ENCODE peak calls at places on chromosomes 6 and 20, in ten cellular contexts. One of them, this sample, is unnamed.

GRCh38 chr20:50588034-50588736 is 78.0 kb downstream of the PTPN1 start:
- DNase-seq in T-helper 17 cell: peak; percentile 64
- DNase-seq in NCI-H446: peak; percentile 57
- DNase-seq in heart right ventricle: peak; percentile 80
- DNase-seq in anterior cingulate cortex: peak; percentile 24
- DNase-seq in NCI-H2029: peak; percentile 75
- DNase-seq in HFFc6: peak; percentile 63
- DNase-seq in cardiac muscle cell: peak; percentile 70
- DNase-seq in activated T-helper 9 cell treated with anti-CD3 and anti-CD28 coated beads, Interleukin-2, amount 50 U/mL, for 16 hours: peak; percentile 65
- DNase-seq in T1000: peak; percentile 63
- DNase-seq in this sample: peak; percentile 54

GRCh38 chr6:138246650-138247440 is 28.6 kb upstream of the PBOV1 start:
- DNase-seq in T-helper 17 cell: no peak
- DNase-seq in NCI-H446: no peak
- DNase-seq in heart right ventricle: no peak
- DNase-seq in anterior cingulate cortex: no peak
- DNase-seq in NCI-H2029: no peak
- DNase-seq in HFFc6: no peak
- DNase-seq in cardiac muscle cell: no peak
- DNase-seq in activated T-helper 9 cell treated with anti-CD3 and anti-CD28 coated beads, Interleukin-2, amount 50 U/mL, for 16 hours: no peak
- DNase-seq in T1000: no peak
- DNase-seq in this sample: no peak

GRCh38 chr6:38311201-38311600 is 328.5 kb downstream of the BTBD9 start:
- DNase-seq in T-helper 17 cell: no peak
- DNase-seq in NCI-H446: no peak
- DNase-seq in heart right ventricle: no peak
- DNase-seq in anterior cingulate cortex: no peak
- DNase-seq in NCI-H2029: no peak
- DNase-seq in HFFc6: no peak
- DNase-seq in cardiac muscle cell: no peak
- DNase-seq in activated T-helper 9 cell treated with anti-CD3 and anti-CD28 coated beads, Interleukin-2, amount 50 U/mL, for 16 hours: no peak
- DNase-seq in T1000: no peak
- DNase-seq in this sample: no peak

GRCh38 chr6:42090819-42091717 is 40.7 kb downstream of the TAF8 start:
- DNase-seq in T-helper 17 cell: no peak
- DNase-seq in NCI-H446: no peak
- DNase-seq in heart right ventricle: no peak
- DNase-seq in anterior cingulate cortex: no peak
- DNase-seq in NCI-H2029: no peak
- DNase-seq in HFFc6: no peak
- DNase-seq in cardiac muscle cell: no peak
- DNase-seq in activated T-helper 9 cell treated with anti-CD3 and anti-CD28 coated beads, Interleukin-2, amount 50 U/mL, for 16 hours: no peak
- DNase-seq in T1000: no peak
- DNase-seq in this sample: no peak

GRCh38 chr20:37821691-37822655 is 81.0 kb upstream of the VSTM2L start:
- DNase-seq in T-helper 17 cell: no peak
- DNase-seq in NCI-H446: no peak
- DNase-seq in heart right ventricle: no peak
- DNase-seq in anterior cingulate cortex: no peak
- DNase-seq in NCI-H2029: no peak
- DNase-seq in HFFc6: peak; percentile 89
- DNase-seq in cardiac muscle cell: no peak
- DNase-seq in activated T-helper 9 cell treated with anti-CD3 and anti-CD28 coated beads, Interleukin-2, amount 50 U/mL, for 16 hours: no peak
- DNase-seq in T1000: no peak
- DNase-seq in this sample: no peak

GRCh38 chr6:35794536-35795452 is 2.3 kb downstream of the CLPS start:
- DNase-seq in T-helper 17 cell: no peak
- DNase-seq in NCI-H446: no peak
- DNase-seq in heart right ventricle: no peak
- DNase-seq in anterior cingulate cortex: no peak
- DNase-seq in NCI-H2029: no peak
- DNase-seq in HFFc6: no peak
- DNase-seq in cardiac muscle cell: no peak
- DNase-seq in activated T-helper 9 cell treated with anti-CD3 and anti-CD28 coated beads, Interleukin-2, amount 50 U/mL, for 16 hours: no peak
- DNase-seq in T1000: no peak
- DNase-seq in this sample: no peak

GRCh38 chr6:53544050-53544499 is 826 bp downstream of the GCLC start:
- DNase-seq in T-helper 17 cell: no peak
- DNase-seq in NCI-H446: no peak
- DNase-seq in heart right ventricle: no peak
- DNase-seq in anterior cingulate cortex: no peak
- DNase-seq in NCI-H2029: no peak
- DNase-seq in HFFc6: no peak
- DNase-seq in cardiac muscle cell: no peak
- DNase-seq in activated T-helper 9 cell treated with anti-CD3 and anti-CD28 coated beads, Interleukin-2, amount 50 U/mL, for 16 hours: no peak
- DNase-seq in T1000: no peak
- DNase-seq in this sample: no peak

GRCh38 chr6:31769684-31770371 is 7.3 kb downstream of the VWA7 start:
- DNase-seq in T-helper 17 cell: peak; percentile 64
- DNase-seq in NCI-H446: peak; percentile 29
- DNase-seq in heart right ventricle: peak; percentile 76
- DNase-seq in anterior cingulate cortex: no peak
- DNase-seq in NCI-H2029: peak; percentile 64
- DNase-seq in HFFc6: peak; percentile 45
- DNase-seq in cardiac muscle cell: peak; percentile 45
- DNase-seq in activated T-helper 9 cell treated with anti-CD3 and anti-CD28 coated beads, Interleukin-2, amount 50 U/mL, for 16 hours: peak; percentile 69
- DNase-seq in T1000: peak; percentile 74
- DNase-seq in this sample: peak; percentile 67

GRCh38 chr20:30593572-30593971 is 663.9 kb upstream of the DEFB115 start:
- DNase-seq in T-helper 17 cell: no peak
- DNase-seq in NCI-H446: no peak
- DNase-seq in heart right ventricle: no peak
- DNase-seq in anterior cingulate cortex: no peak
- DNase-seq in NCI-H2029: no peak
- DNase-seq in HFFc6: no peak
- DNase-seq in cardiac muscle cell: no peak
- DNase-seq in activated T-helper 9 cell treated with anti-CD3 and anti-CD28 coated beads, Interleukin-2, amount 50 U/mL, for 16 hours: no peak
- DNase-seq in T1000: no peak
- DNase-seq in this sample: no peak

GRCh38 chr6:90062667-90063066 is 168.4 kb downstream of the GJA10 start:
- DNase-seq in T-helper 17 cell: no peak
- DNase-seq in NCI-H446: no peak
- DNase-seq in heart right ventricle: no peak
- DNase-seq in anterior cingulate cortex: no peak
- DNase-seq in NCI-H2029: no peak
- DNase-seq in HFFc6: no peak
- DNase-seq in cardiac muscle cell: no peak
- DNase-seq in activated T-helper 9 cell treated with anti-CD3 and anti-CD28 coated beads, Interleukin-2, amount 50 U/mL, for 16 hours: no peak
- DNase-seq in T1000: no peak
- DNase-seq in this sample: no peak

GRCh38 chr20:41046716-41047115 is 18.1 kb downstream of the TOP1 start:
- DNase-seq in T-helper 17 cell: no peak
- DNase-seq in NCI-H446: no peak
- DNase-seq in heart right ventricle: no peak
- DNase-seq in anterior cingulate cortex: no peak
- DNase-seq in NCI-H2029: no peak
- DNase-seq in HFFc6: no peak
- DNase-seq in cardiac muscle cell: no peak
- DNase-seq in activated T-helper 9 cell treated with anti-CD3 and anti-CD28 coated beads, Interleukin-2, amount 50 U/mL, for 16 hours: no peak
- DNase-seq in T1000: no peak
- DNase-seq in this sample: no peak

GRCh38 chr20:34891166-34892062 is 15.0 kb downstream of the ACSS2 start:
- DNase-seq in T-helper 17 cell: no peak
- DNase-seq in NCI-H446: no peak
- DNase-seq in heart right ventricle: no peak
- DNase-seq in anterior cingulate cortex: no peak
- DNase-seq in NCI-H2029: no peak
- DNase-seq in HFFc6: peak; percentile 71
- DNase-seq in cardiac muscle cell: no peak
- DNase-seq in activated T-helper 9 cell treated with anti-CD3 and anti-CD28 coated beads, Interleukin-2, amount 50 U/mL, for 16 hours: no peak
- DNase-seq in T1000: no peak
- DNase-seq in this sample: no peak

GRCh38 chr6:9208956-9209355 is 773.6 kb upstream of the SLC35B3 start:
- DNase-seq in T-helper 17 cell: no peak
- DNase-seq in NCI-H446: no peak
- DNase-seq in heart right ventricle: no peak
- DNase-seq in anterior cingulate cortex: no peak
- DNase-seq in NCI-H2029: no peak
- DNase-seq in HFFc6: no peak
- DNase-seq in cardiac muscle cell: no peak
- DNase-seq in activated T-helper 9 cell treated with anti-CD3 and anti-CD28 coated beads, Interleukin-2, amount 50 U/mL, for 16 hours: no peak
- DNase-seq in T1000: no peak
- DNase-seq in this sample: no peak

GRCh38 chr6:40999498-41000070 is 39.4 kb downstream of the UNC5CL start:
- DNase-seq in T-helper 17 cell: no peak
- DNase-seq in NCI-H446: peak; percentile 11
- DNase-seq in heart right ventricle: peak; percentile 43
- DNase-seq in anterior cingulate cortex: no peak
- DNase-seq in NCI-H2029: no peak
- DNase-seq in HFFc6: peak; percentile 13
- DNase-seq in cardiac muscle cell: peak; percentile 74
- DNase-seq in activated T-helper 9 cell treated with anti-CD3 and anti-CD28 coated beads, Interleukin-2, amount 50 U/mL, for 16 hours: no peak
- DNase-seq in T1000: no peak
- DNase-seq in this sample: no peak

GRCh38 chr6:17511084-17511483 is 89.0 kb upstream of the FAM8A1 start:
- DNase-seq in T-helper 17 cell: no peak
- DNase-seq in NCI-H446: no peak
- DNase-seq in heart right ventricle: no peak
- DNase-seq in anterior cingulate cortex: no peak
- DNase-seq in NCI-H2029: no peak
- DNase-seq in HFFc6: no peak
- DNase-seq in cardiac muscle cell: no peak
- DNase-seq in activated T-helper 9 cell treated with anti-CD3 and anti-CD28 coated beads, Interleukin-2, amount 50 U/mL, for 16 hours: no peak
- DNase-seq in T1000: no peak
- DNase-seq in this sample: no peak

GRCh38 chr6:168452685-168453377 is 11.8 kb downstream of the SMOC2 start:
- DNase-seq in T-helper 17 cell: no peak
- DNase-seq in NCI-H446: no peak
- DNase-seq in heart right ventricle: peak; percentile 46
- DNase-seq in anterior cingulate cortex: no peak
- DNase-seq in NCI-H2029: no peak
- DNase-seq in HFFc6: no peak
- DNase-seq in cardiac muscle cell: no peak
- DNase-seq in activated T-helper 9 cell treated with anti-CD3 and anti-CD28 coated beads, Interleukin-2, amount 50 U/mL, for 16 hours: no peak
- DNase-seq in T1000: no peak
- DNase-seq in this sample: no peak

GRCh38 chr6:117050301-117050700 is 173.3 kb downstream of the RFX6 start:
- DNase-seq in T-helper 17 cell: no peak
- DNase-seq in NCI-H446: peak; percentile 74
- DNase-seq in heart right ventricle: no peak
- DNase-seq in anterior cingulate cortex: no peak
- DNase-seq in NCI-H2029: no peak
- DNase-seq in HFFc6: no peak
- DNase-seq in cardiac muscle cell: no peak
- DNase-seq in activated T-helper 9 cell treated with anti-CD3 and anti-CD28 coated beads, Interleukin-2, amount 50 U/mL, for 16 hours: no peak
- DNase-seq in T1000: no peak
- DNase-seq in this sample: no peak

GRCh38 chr6:167825759-167826229 is 917 bp upstream of the AFDN start:
- DNase-seq in T-helper 17 cell: peak; percentile 32
- DNase-seq in NCI-H446: no peak
- DNase-seq in heart right ventricle: peak; percentile 44
- DNase-seq in anterior cingulate cortex: no peak
- DNase-seq in NCI-H2029: peak; percentile 58
- DNase-seq in HFFc6: no peak
- DNase-seq in cardiac muscle cell: peak; percentile 84
- DNase-seq in activated T-helper 9 cell treated with anti-CD3 and anti-CD28 coated beads, Interleukin-2, amount 50 U/mL, for 16 hours: peak; percentile 27
- DNase-seq in T1000: no peak
- DNase-seq in this sample: no peak

GRCh38 chr20:34817801-34818200 is 7.7 kb downstream of the NCOA6 start:
- DNase-seq in T-helper 17 cell: no peak
- DNase-seq in NCI-H446: no peak
- DNase-seq in heart right ventricle: no peak
- DNase-seq in anterior cingulate cortex: no peak
- DNase-seq in NCI-H2029: no peak
- DNase-seq in HFFc6: no peak
- DNase-seq in cardiac muscle cell: no peak
- DNase-seq in activated T-helper 9 cell treated with anti-CD3 and anti-CD28 coated beads, Interleukin-2, amount 50 U/mL, for 16 hours: no peak
- DNase-seq in T1000: no peak
- DNase-seq in this sample: no peak

GRCh38 chr6:152399409-152399808 is 237.8 kb downstream of the SYNE1 start:
- DNase-seq in T-helper 17 cell: no peak
- DNase-seq in NCI-H446: no peak
- DNase-seq in heart right ventricle: no peak
- DNase-seq in anterior cingulate cortex: no peak
- DNase-seq in NCI-H2029: no peak
- DNase-seq in HFFc6: no peak
- DNase-seq in cardiac muscle cell: peak; percentile 55
- DNase-seq in activated T-helper 9 cell treated with anti-CD3 and anti-CD28 coated beads, Interleukin-2, amount 50 U/mL, for 16 hours: no peak
- DNase-seq in T1000: no peak
- DNase-seq in this sample: no peak

GRCh38 chr6:73665686-73666319 is 12.0 kb upstream of the SLC17A5 start:
- DNase-seq in T-helper 17 cell: no peak
- DNase-seq in NCI-H446: no peak
- DNase-seq in heart right ventricle: no peak
- DNase-seq in anterior cingulate cortex: no peak
- DNase-seq in NCI-H2029: no peak
- DNase-seq in HFFc6: no peak
- DNase-seq in cardiac muscle cell: no peak
- DNase-seq in activated T-helper 9 cell treated with anti-CD3 and anti-CD28 coated beads, Interleukin-2, amount 50 U/mL, for 16 hours: no peak
- DNase-seq in T1000: no peak
- DNase-seq in this sample: no peak

GRCh38 chr6:37994238-37994637 is 174.7 kb downstream of the ZFAND3 start:
- DNase-seq in T-helper 17 cell: no peak
- DNase-seq in NCI-H446: no peak
- DNase-seq in heart right ventricle: no peak
- DNase-seq in anterior cingulate cortex: no peak
- DNase-seq in NCI-H2029: peak; percentile 29
- DNase-seq in HFFc6: peak; percentile 22
- DNase-seq in cardiac muscle cell: peak; percentile 3
- DNase-seq in activated T-helper 9 cell treated with anti-CD3 and anti-CD28 coated beads, Interleukin-2, amount 50 U/mL, for 16 hours: no peak
- DNase-seq in T1000: no peak
- DNase-seq in this sample: no peak

GRCh38 chr6:29520232-29520631 is 32.5 kb upstream of the MAS1L start:
- DNase-seq in T-helper 17 cell: no peak
- DNase-seq in NCI-H446: no peak
- DNase-seq in heart right ventricle: no peak
- DNase-seq in anterior cingulate cortex: no peak
- DNase-seq in NCI-H2029: no peak
- DNase-seq in HFFc6: no peak
- DNase-seq in cardiac muscle cell: no peak
- DNase-seq in activated T-helper 9 cell treated with anti-CD3 and anti-CD28 coated beads, Interleukin-2, amount 50 U/mL, for 16 hours: no peak
- DNase-seq in T1000: no peak
- DNase-seq in this sample: no peak

GRCh38 chr20:35988910-35989463 is 20.6 kb downstream of the CNBD2 start:
- DNase-seq in T-helper 17 cell: no peak
- DNase-seq in NCI-H446: no peak
- DNase-seq in heart right ventricle: no peak
- DNase-seq in anterior cingulate cortex: no peak
- DNase-seq in NCI-H2029: no peak
- DNase-seq in HFFc6: no peak
- DNase-seq in cardiac muscle cell: no peak
- DNase-seq in activated T-helper 9 cell treated with anti-CD3 and anti-CD28 coated beads, Interleukin-2, amount 50 U/mL, for 16 hours: no peak
- DNase-seq in T1000: no peak
- DNase-seq in this sample: no peak

GRCh38 chr6:129844118-129844891 is 16.8 kb downstream of the TMEM244 start:
- DNase-seq in T-helper 17 cell: no peak
- DNase-seq in NCI-H446: no peak
- DNase-seq in heart right ventricle: no peak
- DNase-seq in anterior cingulate cortex: no peak
- DNase-seq in NCI-H2029: no peak
- DNase-seq in HFFc6: peak; percentile 87
- DNase-seq in cardiac muscle cell: no peak
- DNase-seq in activated T-helper 9 cell treated with anti-CD3 and anti-CD28 coated beads, Interleukin-2, amount 50 U/mL, for 16 hours: no peak
- DNase-seq in T1000: no peak
- DNase-seq in this sample: no peak

GRCh38 chr6:131755597-131755996 is 44.8 kb upstream of the CTAGE9 start:
- DNase-seq in T-helper 17 cell: no peak
- DNase-seq in NCI-H446: no peak
- DNase-seq in heart right ventricle: no peak
- DNase-seq in anterior cingulate cortex: no peak
- DNase-seq in NCI-H2029: no peak
- DNase-seq in HFFc6: peak; percentile 97
- DNase-seq in cardiac muscle cell: no peak
- DNase-seq in activated T-helper 9 cell treated with anti-CD3 and anti-CD28 coated beads, Interleukin-2, amount 50 U/mL, for 16 hours: no peak
- DNase-seq in T1000: peak; percentile 7
- DNase-seq in this sample: no peak

GRCh38 chr6:130625825-130626500 is 201.2 kb upstream of the SMLR1 start:
- DNase-seq in T-helper 17 cell: no peak
- DNase-seq in NCI-H446: no peak
- DNase-seq in heart right ventricle: no peak
- DNase-seq in anterior cingulate cortex: no peak
- DNase-seq in NCI-H2029: no peak
- DNase-seq in HFFc6: peak; percentile 87
- DNase-seq in cardiac muscle cell: no peak
- DNase-seq in activated T-helper 9 cell treated with anti-CD3 and anti-CD28 coated beads, Interleukin-2, amount 50 U/mL, for 16 hours: no peak
- DNase-seq in T1000: no peak
- DNase-seq in this sample: no peak

GRCh38 chr6:110408891-110409290 is 6.5 kb downstream of the DDO start:
- DNase-seq in T-helper 17 cell: no peak
- DNase-seq in NCI-H446: peak; percentile 6
- DNase-seq in heart right ventricle: no peak
- DNase-seq in anterior cingulate cortex: no peak
- DNase-seq in NCI-H2029: no peak
- DNase-seq in HFFc6: no peak
- DNase-seq in cardiac muscle cell: no peak
- DNase-seq in activated T-helper 9 cell treated with anti-CD3 and anti-CD28 coated beads, Interleukin-2, amount 50 U/mL, for 16 hours: no peak
- DNase-seq in T1000: no peak
- DNase-seq in this sample: no peak

This sample was measured in effector CD8-positive, alpha-beta T cell.